ENCODE peak calls at places on chromosomes 4 and X, in four cellular contexts. W is iris pigment epithelial cell; J is EL; I is CD8-positive, alpha-beta memory T cell. E is an unnamed sample.

GRCh38 chr4:186765138-186765537 is 41.5 kb upstream of the FAT1 start:
- DNase-seq in W (peak), J (peak), I (no peak), E (peak)

GRCh38 chr4:7111441-7111840 is 43.6 kb upstream of the GRPEL1 start:
- DNase-seq in W (no peak), J (no peak), I (no peak), E (no peak)

GRCh38 chrX:134880866-134881265 is 109.9 kb upstream of the SMIM10 start:
- DNase-seq in W (peak), J (no peak), I (no peak), E (peak)

GRCh38 chr4:164012396-164013027 is 518.0 kb downstream of the TMA16 start:
- DNase-seq in W (peak), J (no peak), I (no peak), E (peak)

GRCh38 chr4:80912350-80912749 is 118.2 kb upstream of the BMP3 start:
- DNase-seq in W (no peak), J (no peak), I (no peak), E (no peak)

GRCh38 chr4:1405636-1406415 is 416 bp downstream of the NKX1-1 start:
- DNase-seq in W (no peak), J (no peak), I (no peak), E (no peak)

GRCh38 chr4:160562661-160563060 is 1459.8 kb downstream of the RAPGEF2 start:
- DNase-seq in W (no peak), J (no peak), I (no peak), E (no peak)

GRCh38 chr4:154977228-154977627 is 196.2 kb downstream of the RBM46 start:
- DNase-seq in W (no peak), J (no peak), I (no peak), E (no peak)

GRCh38 chr4:127540497-127541026 is 92.2 kb upstream of the INTU start:
- DNase-seq in W (no peak), J (no peak), I (no peak), E (no peak)

GRCh38 chrX:13658602-13659001 is 5.7 kb downstream of the TCEANC start:
- DNase-seq in W (peak), J (peak), I (no peak), E (peak)

GRCh38 chr4:2785613-2786012 is 7.3 kb upstream of the SH3BP2 start:
- DNase-seq in W (no peak), J (no peak), I (no peak), E (no peak)

GRCh38 chrX:56792270-56793111 is 63.4 kb downstream of the NBDY start:
- DNase-seq in W (no peak), J (no peak), I (no peak), E (no peak)

GRCh38 chr4:66164869-66165268 is 494.6 kb upstream of the EPHA5 start:
- DNase-seq in W (no peak), J (no peak), I (no peak), E (no peak)

GRCh38 chr4:106096454-106096853 is 201.2 kb downstream of the NPNT start:
- DNase-seq in W (no peak), J (no peak), I (no peak), E (no peak)

GRCh38 chrX:108299101-108299591 is 139.1 kb downstream of the COL4A6 start:
- DNase-seq in W (peak), J (peak), I (no peak), E (peak)

GRCh38 chr4:185847352-185848078 is 35.5 kb upstream of the SORBS2 start:
- DNase-seq in W (peak), J (peak), I (no peak), E (peak)

GRCh38 chr4:79906996-79907395 is 166.0 kb downstream of the ANTXR2 start:
- DNase-seq in W (no peak), J (no peak), I (no peak), E (no peak)

GRCh38 chrX:38437093-38437492 is 84.7 kb downstream of the OTC start:
- DNase-seq in W (peak), J (peak), I (no peak), E (peak)

GRCh38 chrX:13902406-13902805 is 85.5 kb upstream of the GPM6B start:
- DNase-seq in W (no peak), J (no peak), I (no peak), E (no peak)

E was measured in fibroblast of lung.